ENCODE peak calls at places on chromosomes 7 and 10, in five cellular contexts. X, H, M, N and V are unnamed samples. For H3K4me1, the result is how much of the 10 kb centered on the place peaks cover.

GRCh38 chr7:39745320-39745719 is 121.9 kb downstream of the RALA start:
- DNase-seq in M (no peak), N (no peak), H (no peak), X (no peak), V (no peak)

GRCh38 chr7:29106128-29106988 is 40.0 kb downstream of the CPVL start:
- DNase-seq in N (peak), X (peak), H (no peak), M (peak), V (no peak)

GRCh38 chr7:2477447-2478386 is 1.5 kb upstream of the GRIFIN start:
- DNase-seq in M (no peak), X (peak), N (peak), H (peak), V (no peak)

GRCh38 chr7:117312593-117312992 is 10.3 kb downstream of the WNT2 start:
- DNase-seq in H (no peak), N (no peak), X (no peak), M (no peak), V (no peak)

GRCh38 chr7:78212476-78213060 is 414.0 kb downstream of the PHTF2 start:
- DNase-seq in N (no peak), H (no peak), X (no peak), M (no peak), V (no peak)

GRCh38 chr10:69407621-69408301 is 9.0 kb downstream of the TACR2 start:
- DNase-seq in H (no peak), X (no peak), M (no peak), N (no peak), V (no peak)

GRCh38 chr10:84743483-84743882 is 415.1 kb downstream of the CCSER2 start:
- DNase-seq in X (peak), N (no peak), M (no peak), H (no peak), V (no peak)

GRCh38 chr10:2942937-2943336 is 124.4 kb upstream of the PFKP start:
- DNase-seq in N (no peak), M (no peak), H (no peak), X (no peak), V (no peak)

GRCh38 chr7:151083071-151083823 is at the start of gene TMUB1:
- DNase-seq in N (peak), X (peak), M (no peak), H (peak), V (peak)

GRCh38 chr7:151010307-151011096 is 13.8 kb downstream of the ATG9B start:
- DNase-seq in N (no peak), H (peak), X (no peak), M (no peak), V (no peak)

GRCh38 chr10:78905940-78906308 is 162.8 kb upstream of the ZMIZ1 start:
- DNase-seq in M (no peak), X (no peak), N (no peak), H (no peak), V (no peak)

GRCh38 chr10:121154846-121155245 is 303.7 kb downstream of the WDR11 start:
- DNase-seq in X (peak), M (no peak), H (no peak), N (no peak), V (no peak)

GRCh38 chr7:48643420-48644013 is 280.8 kb upstream of the CDC14C start:
- DNase-seq in M (no peak), N (no peak), X (no peak), H (no peak), V (no peak)

GRCh38 chr7:25732771-25733217 is 419.2 kb upstream of the NFE2L3 start:
- DNase-seq in N (no peak), X (no peak), H (no peak), M (peak), V (no peak)

GRCh38 chr7:41698726-41699125 is 4.2 kb downstream of the INHBA start:
- DNase-seq in M (no peak), N (no peak), H (no peak), X (no peak), V (no peak)

GRCh38 chr10:70913546-70914240 is 25.3 kb upstream of the PCBD1 start:
- DNase-seq in M (no peak), H (no peak), N (no peak), X (no peak), V (no peak)

GRCh38 chr7:157377436-157378124 is 40.8 kb downstream of the DNAJB6 start:
- DNase-seq in H (no peak), M (no peak), X (no peak), N (no peak), V (no peak)

GRCh38 chr10:97378933-97379921 is 21.9 kb downstream of the RRP12 start:
- DNase-seq in H (no peak), X (no peak), N (no peak), M (no peak), V (no peak)

GRCh38 chr10:30227481-30227880 is 121.6 kb downstream of the MTPAP start:
- DNase-seq in M (no peak), H (no peak), N (peak), X (no peak), V (no peak)

GRCh38 chr10:103661198-103661950 is 167.9 kb downstream of the NEURL1 start:
- DNase-seq in N (peak), M (no peak), H (peak), X (peak), V (peak)

GRCh38 chr7:149769915-149770314 is 3.5 kb downstream of the ZNF467 start:
- DNase-seq in M (no peak), X (no peak), H (no peak), N (no peak), V (no peak)

GRCh38 chr10:60257767-60258428 is 131.8 kb downstream of the ANK3 start:
- DNase-seq in N (no peak), X (no peak), H (no peak), M (no peak), V (no peak)

GRCh38 chr7:32616625-32617024 is 121.3 kb downstream of the AVL9 start:
- DNase-seq in H (no peak), N (peak), X (no peak), M (no peak), V (peak)

GRCh38 chr7:26958834-26959233 is 94.4 kb upstream of the SKAP2 start:
- DNase-seq in M (no peak), H (no peak), N (no peak), X (peak), V (no peak)

GRCh38 chr7:2945171-2945570 is 98.5 kb downstream of the CARD11 start:
- DNase-seq in H (no peak), N (no peak), X (no peak), M (no peak), V (no peak)

GRCh38 chr7:117323585-117323876 is 673 bp upstream of the WNT2 start:
- DNase-seq in H (no peak), M (no peak), N (no peak), X (no peak), V (no peak)

GRCh38 chr7:101216001-101216859 is 1.2 kb downstream of the PLOD3 start:
- DNase-seq in M (no peak), H (no peak), N (no peak), X (no peak), V (peak)

GRCh38 chr7:69630292-69630691 is 32.0 kb downstream of the AUTS2 start:
- DNase-seq in H (no peak), X (no peak), N (no peak), M (no peak), V (no peak)

GRCh38 chr7:2637066-2637471 is 5.3 kb downstream of the TTYH3 start:
- DNase-seq in X (no peak), M (no peak), N (no peak), H (no peak), V (no peak)

GRCh38 chr7:126686474-126686873 is 566.3 kb downstream of the GRM8 start:
- DNase-seq in N (no peak), X (no peak), H (no peak), M (no peak), V (no peak)

GRCh38 chr10:110354322-110354766 is 49.6 kb upstream of the SMNDC1 start:
- DNase-seq in H (peak), X (peak), N (peak), M (peak), V (peak)
- H3K4me1 ChIP-seq in H (under half), X (under half), N (under half), M (under half), V (under half)

GRCh38 chr7:80613519-80613918 is 24.9 kb upstream of the CD36 start:
- DNase-seq in X (no peak), N (no peak), H (no peak), M (no peak), V (no peak)

GRCh38 chr7:80611353-80611752 is 27.1 kb upstream of the CD36 start:
- DNase-seq in M (no peak), H (no peak), X (no peak), N (no peak), V (no peak)

GRCh38 chr7:80614911-80615310 is 23.5 kb upstream of the CD36 start:
- DNase-seq in M (no peak), H (no peak), X (no peak), N (no peak), V (no peak)

GRCh38 chr7:80609732-80610131 is 28.7 kb upstream of the CD36 start:
- DNase-seq in X (no peak), N (no peak), M (no peak), H (no peak), V (no peak)

GRCh38 chr7:80611779-80612178 is 26.7 kb upstream of the CD36 start:
- DNase-seq in H (no peak), N (peak), M (no peak), X (peak), V (no peak)
- H3K4me3 ChIP-seq in H (no peak), N (no peak), M (no peak), X (no peak), V (no peak)

DNA sequence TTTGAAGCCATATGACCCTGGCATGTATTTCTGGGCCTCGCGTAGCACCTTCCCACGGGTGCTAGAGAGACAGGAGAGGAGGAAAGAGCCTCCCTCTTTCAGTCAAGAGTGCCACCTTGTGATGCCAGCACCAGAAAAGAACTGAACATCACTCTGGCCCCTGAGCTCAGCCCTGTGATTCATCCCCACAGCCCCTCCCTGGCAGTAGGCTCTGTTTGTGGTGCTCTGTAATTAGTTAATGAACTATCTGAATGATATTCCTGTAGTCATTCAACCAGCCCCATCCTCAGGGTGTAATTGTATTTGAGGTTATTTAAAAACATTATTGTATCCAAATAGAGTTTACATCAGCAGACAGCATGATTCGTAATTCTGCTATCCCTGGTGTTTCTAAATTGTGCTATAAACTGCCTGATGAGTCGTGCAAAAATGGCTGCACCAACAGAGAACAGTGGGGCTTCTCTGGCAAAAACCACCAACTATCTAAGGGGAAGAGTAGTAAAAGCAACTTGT is 23.5 kb upstream of the TIAL1 start:
- DNase-seq in M (no peak), H (no peak), N (no peak), X (no peak), V (no peak)
- H3K27ac ChIP-seq in M (no peak), H (no peak), N (no peak), X (no peak), V (no peak)

GRCh38 chr7:108014747-108015682 is 12.1 kb upstream of the LAMB1 start:
- DNase-seq in H (no peak), N (no peak), M (no peak), X (peak), V (no peak)

GRCh38 chr7:108016841-108017775 is 14.1 kb upstream of the LAMB1 start:
- DNase-seq in N (no peak), H (no peak), X (peak), M (no peak), V (no peak)

GRCh38 chr7:108012499-108013430 is 9.8 kb upstream of the LAMB1 start:
- DNase-seq in N (no peak), M (no peak), X (peak), H (no peak), V (no peak)

GRCh38 chr7:108015740-108016139 is 12.8 kb upstream of the LAMB1 start:
- DNase-seq in X (peak), H (no peak), M (no peak), N (no peak), V (no peak)

DNA sequence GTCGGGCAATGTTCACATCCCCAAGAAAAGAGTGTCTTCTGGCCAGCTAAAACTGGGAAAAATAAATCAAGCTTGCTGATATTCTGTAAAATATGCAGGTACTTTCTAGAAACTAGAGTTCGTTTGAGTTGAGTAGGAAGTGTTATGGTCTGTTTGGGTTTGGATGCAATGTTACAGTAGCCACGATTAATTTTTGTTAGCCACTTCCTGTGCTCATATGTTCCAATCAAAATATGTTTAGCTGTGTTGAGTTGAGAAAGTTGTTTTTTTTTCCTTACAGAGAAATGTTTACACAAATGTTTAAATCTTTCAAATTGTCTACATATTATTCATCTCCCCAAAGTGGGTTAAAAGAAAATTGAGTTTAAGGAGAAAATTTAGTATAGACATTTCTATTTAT is 11.2 kb upstream of the LAMB1 start:
- DNase-seq in X (no peak), N (no peak), M (no peak), H (no peak), V (no peak)
- H3K4me1 ChIP-seq in X (half or more), N (under half), M (under half), H (under half), V (under half)

GRCh38 chr7:73850781-73851207 is 8.5 kb upstream of the METTL27 start:
- DNase-seq in M (no peak), H (no peak), N (no peak), X (no peak), V (peak)

GRCh38 chr7:73852500-73852899 is 8.5 kb upstream of the TMEM270 start:
- DNase-seq in X (no peak), N (no peak), M (no peak), H (no peak), V (no peak)

GRCh38 chr7:73850212-73850611 is 7.9 kb upstream of the METTL27 start:
- DNase-seq in M (no peak), H (no peak), X (no peak), N (no peak), V (no peak)

GRCh38 chr7:73847941-73848723 is 5.8 kb upstream of the METTL27 start:
- DNase-seq in M (no peak), H (no peak), X (no peak), N (no peak), V (no peak)

DNA sequence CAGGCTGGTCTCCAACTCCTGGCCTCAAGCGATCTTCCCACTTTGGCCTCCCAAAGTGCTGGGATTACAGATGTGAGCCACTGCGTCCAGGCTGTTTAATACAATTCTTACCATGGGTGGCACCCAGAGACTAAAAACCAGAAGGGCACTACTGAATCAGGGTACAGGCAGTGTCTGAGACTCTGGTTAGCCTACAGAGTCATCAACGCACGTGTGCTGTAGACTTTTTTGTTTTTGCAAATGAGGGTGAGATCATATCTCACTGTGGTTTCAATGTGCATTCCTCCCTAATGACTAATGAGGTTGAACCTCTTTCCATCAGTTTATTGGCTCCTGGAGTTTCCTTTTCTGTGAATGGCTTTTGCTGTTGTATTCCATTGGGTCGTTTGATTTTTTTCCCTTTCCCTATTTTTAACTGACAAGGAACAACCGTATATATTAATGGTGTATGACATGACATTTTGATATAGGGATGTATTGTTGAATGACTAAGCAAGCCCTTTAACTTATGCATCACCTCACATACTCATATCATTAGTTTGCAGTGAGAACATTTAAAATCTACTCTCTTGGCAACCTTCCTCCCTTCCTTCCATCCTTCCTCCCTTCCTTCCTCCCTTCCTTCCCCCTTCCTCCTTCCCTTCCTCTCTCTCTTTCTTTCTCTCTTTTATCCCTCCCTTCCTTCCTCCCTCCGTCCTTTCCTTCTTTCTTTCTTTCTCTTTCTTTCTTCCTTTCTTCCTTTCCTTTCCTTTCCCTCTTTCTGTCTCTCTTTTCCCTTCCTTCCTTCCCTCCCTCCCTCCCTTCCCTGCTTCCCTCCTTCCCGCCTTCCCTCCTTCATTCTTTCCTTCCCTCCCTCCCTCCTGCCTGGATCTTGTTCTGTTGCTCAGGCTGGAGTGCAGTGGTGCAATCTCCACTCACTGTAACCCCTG is 9.3 kb upstream of the TMEM270 start:
- DNase-seq in X (peak), M (no peak), H (no peak), N (no peak), V (no peak)
- H3K4me3 ChIP-seq in X (no peak), M (no peak), H (no peak), N (no peak), V (no peak)

GRCh38 chr7:31432831-31433340 is 81.0 kb upstream of the ITPRID1 start:
- DNase-seq in X (no peak), M (no peak), N (no peak), H (no peak), V (no peak)
- H3K27ac ChIP-seq in X (no peak), M (no peak), N (no peak), H (no peak), V (no peak)

GRCh38 chr10:119737827-119738226 is 12.0 kb downstream of the INPP5F start:
- DNase-seq in H (no peak), M (no peak), X (no peak), N (no peak), V (no peak)

GRCh38 chr10:119736220-119736619 is 10.4 kb downstream of the INPP5F start:
- DNase-seq in H (no peak), N (no peak), X (no peak), M (no peak), V (no peak)

GRCh38 chr10:119735451-119735850 is 9.6 kb downstream of the INPP5F start:
- DNase-seq in M (no peak), X (no peak), N (no peak), H (no peak), V (no peak)

GRCh38 chr10:119738962-119739361 is 13.1 kb downstream of the INPP5F start:
- DNase-seq in N (no peak), M (no peak), X (no peak), H (no peak), V (no peak)

DNA sequence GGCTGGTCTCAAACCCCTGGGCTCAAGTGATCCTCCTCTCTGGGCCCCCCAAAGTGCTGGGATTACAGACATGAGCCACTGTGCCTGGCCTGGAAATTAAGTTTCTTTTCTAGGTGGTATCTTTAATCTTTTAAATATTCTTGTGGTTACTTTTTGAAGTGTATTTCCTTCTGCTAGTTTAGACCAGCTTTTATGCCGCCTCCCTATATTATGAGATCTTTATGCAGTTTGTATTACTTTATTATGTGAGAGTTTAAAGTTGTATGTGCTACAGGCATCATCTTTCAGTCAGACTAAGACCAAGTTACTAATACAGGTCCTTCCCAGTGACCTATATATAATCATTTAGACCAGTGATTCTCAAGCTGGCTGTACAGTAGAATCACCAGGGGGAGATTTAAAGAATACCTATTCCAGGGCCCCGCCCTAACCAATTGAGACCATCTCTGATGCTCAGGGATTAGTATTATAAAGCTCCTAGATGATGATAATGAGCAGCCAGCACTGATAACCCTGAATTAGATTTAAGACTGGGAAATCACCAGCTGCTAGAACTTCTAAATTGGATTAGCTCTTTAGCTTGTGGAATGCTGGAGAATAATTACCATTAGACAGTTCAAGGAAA is 11.3 kb downstream of the INPP5F start:
- DNase-seq in H (no peak), M (no peak), X (no peak), N (no peak), V (no peak)
- H3K4me1 ChIP-seq in H (under half), M (under half), X (half or more), N (under half), V (half or more)

GRCh38 chr10:93567277-93568104 is 1.0 kb downstream of the FFAR4 start:
- DNase-seq in H (no peak), X (no peak), M (no peak), N (no peak), V (no peak)
- H3K4me3 ChIP-seq in H (no peak), X (no peak), M (peak), N (peak), V (peak)

DNA sequence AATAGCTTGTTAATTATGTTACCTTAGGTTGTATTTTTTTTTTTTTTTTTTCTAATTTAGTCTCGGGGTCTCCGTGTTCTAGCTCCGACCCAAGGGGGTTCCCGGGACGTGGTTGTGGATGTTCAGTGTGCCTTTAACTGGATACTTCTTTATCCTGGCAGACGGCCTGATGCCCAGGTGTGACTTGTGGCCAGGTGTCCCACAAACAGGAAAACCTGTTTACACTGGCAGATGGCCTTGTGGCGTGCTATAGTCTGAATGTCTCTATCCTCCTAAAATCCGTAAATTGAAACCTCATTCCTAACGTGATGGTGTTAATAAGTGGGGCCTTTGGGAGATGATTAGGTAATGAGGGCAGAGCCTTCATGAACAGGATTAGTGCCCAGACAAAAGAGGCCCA is 546.4 kb upstream of the C7orf33 start:
- DNase-seq in M (no peak), H (no peak), X (no peak), N (no peak), V (no peak)
- H3K27ac ChIP-seq in M (no peak), H (no peak), X (no peak), N (no peak), V (no peak)